ENCODE peak calls at places on chromosome 7, in five cellular contexts. A, B, K, Q and F are unnamed samples.

GRCh38 chr7:24718977-24719491 is 38.2 kb downstream of the GSDME start:
- DNase-seq in A (no peak), B (no peak), K (no peak), Q (no peak), F (no peak)

GRCh38 chr7:105009667-105010537 is 4.1 kb upstream of the KMT2E start:
- DNase-seq in K (no peak), B (no peak), Q (no peak), A (no peak), F (no peak)

GRCh38 chr7:127792528-127793342 is 140.7 kb downstream of the SND1 start:
- DNase-seq in K (no peak), Q (no peak), B (no peak), A (no peak), F (peak)

GRCh38 chr7:24466109-24466768 is 107.0 kb upstream of the PALS2 start:
- DNase-seq in A (no peak), K (no peak), Q (no peak), B (no peak), F (no peak)

GRCh38 chr7:111540199-111540815 is 22.0 kb downstream of the IMMP2L start:
- DNase-seq in Q (no peak), K (no peak), A (no peak), B (no peak), F (no peak)

GRCh38 chr7:42961182-42961581 is 29.0 kb downstream of the MRPL32 start:
- DNase-seq in Q (no peak), B (no peak), K (no peak), A (no peak), F (no peak)

GRCh38 chr7:128166603-128167315 is 74.3 kb upstream of the LEP start:
- DNase-seq in A (no peak), K (no peak), Q (no peak), B (no peak), F (peak)

GRCh38 chr7:2643386-2644229 is 11.8 kb downstream of the TTYH3 start:
- DNase-seq in Q (no peak), B (no peak), K (no peak), A (peak), F (no peak)

GRCh38 chr7:88305044-88305443 is 1.6 kb downstream of the STEAP4 start:
- DNase-seq in A (no peak), Q (no peak), K (no peak), B (no peak), F (no peak)

GRCh38 chr7:28573751-28574295 is 161.5 kb downstream of the CREB5 start:
- DNase-seq in B (no peak), K (no peak), A (no peak), Q (no peak), F (no peak)

GRCh38 chr7:114007391-114007790 is 88.6 kb upstream of the PPP1R3A start:
- DNase-seq in K (no peak), B (no peak), A (no peak), Q (no peak), F (no peak)

GRCh38 chr7:20647051-20647450 is 31.6 kb downstream of the ABCB5 start:
- DNase-seq in Q (no peak), K (no peak), B (no peak), A (no peak), F (no peak)

GRCh38 chr7:109956916-109957315 is 1134.0 kb upstream of the LRRN3 start:
- DNase-seq in A (no peak), B (no peak), Q (no peak), K (no peak), F (no peak)

GRCh38 chr7:128732521-128733277 is 6.5 kb upstream of the CALU start:
- DNase-seq in A (no peak), Q (no peak), K (no peak), B (no peak), F (no peak)

GRCh38 chr7:50363327-50364060 is 59.0 kb downstream of the IKZF1 start:
- DNase-seq in B (no peak), Q (no peak), A (no peak), K (no peak), F (no peak)

GRCh38 chr7:155927905-155928304 is 115.6 kb upstream of the SHH start:
- DNase-seq in Q (no peak), K (no peak), A (no peak), B (no peak), F (no peak)

GRCh38 chr7:2521952-2522591 is 2.5 kb downstream of the LFNG start:
- DNase-seq in B (no peak), K (no peak), A (peak), Q (no peak), F (no peak)

GRCh38 chr7:69436944-69437343 is 161.3 kb upstream of the AUTS2 start:
- DNase-seq in B (no peak), A (no peak), Q (no peak), K (no peak), F (no peak)

GRCh38 chr7:954330-955238 is at the start of gene ADAP1:
- DNase-seq in B (peak), Q (no peak), A (peak), K (no peak), F (peak)

GRCh38 chr7:114925443-114925842 is 3.5 kb downstream of the MDFIC start:
- DNase-seq in Q (no peak), A (no peak), B (no peak), K (no peak), F (no peak)

GRCh38 chr7:99096124-99096887 is 47.6 kb downstream of the SMURF1 start:
- DNase-seq in A (no peak), K (no peak), B (no peak), Q (no peak), F (no peak)

GRCh38 chr7:43674559-43675436 is 54.5 kb downstream of the COA1 start:
- DNase-seq in Q (no peak), A (no peak), B (no peak), K (no peak), F (no peak)

GRCh38 chr7:22016547-22016946 is 70.8 kb upstream of the CDCA7L start:
- DNase-seq in Q (no peak), A (no peak), B (no peak), K (no peak), F (peak)

GRCh38 chr7:95989301-95989700 is 216.9 kb downstream of the DYNC1I1 start:
- DNase-seq in A (no peak), B (no peak), K (no peak), Q (no peak), F (no peak)

GRCh38 chr7:15780271-15780670 is 93.8 kb upstream of the MEOX2 start:
- DNase-seq in B (no peak), A (no peak), K (no peak), Q (no peak), F (no peak)

GRCh38 chr7:27083646-27084045 is 12.2 kb downstream of the HOXA1 start:
- DNase-seq in A (no peak), B (no peak), K (no peak), Q (no peak), F (no peak)

GRCh38 chr7:99267530-99268360 is 4.9 kb upstream of the MYH16 start:
- DNase-seq in K (peak), B (peak), Q (peak), A (no peak), F (no peak)

GRCh38 chr7:150428671-150429451 is 21.6 kb upstream of the GIMAP8 start:
- DNase-seq in Q (no peak), B (no peak), A (no peak), K (peak), F (peak)

GRCh38 chr7:67019562-67020390 is 23.1 kb downstream of the TYW1 start:
- DNase-seq in B (no peak), Q (no peak), K (no peak), A (no peak), F (no peak)

GRCh38 chr7:144854839-144855424 is 19.1 kb upstream of the TPK1 start:
- DNase-seq in A (no peak), Q (no peak), B (no peak), K (no peak), F (no peak)

GRCh38 chr7:122311280-122311679 is 6.7 kb upstream of the FEZF1 start:
- DNase-seq in B (no peak), K (no peak), Q (no peak), A (no peak), F (peak)

GRCh38 chr7:18086165-18087030 is 58.8 kb upstream of the PRPS1L1 start:
- DNase-seq in Q (no peak), B (no peak), A (peak), K (no peak), F (peak)

GRCh38 chr7:36620166-36620708 is 104.1 kb downstream of the AOAH start:
- DNase-seq in A (no peak), K (no peak), B (no peak), Q (no peak), F (no peak)

GRCh38 chr7:138564365-138564764 is 104.3 kb downstream of the TRIM24 start:
- DNase-seq in K (no peak), Q (no peak), A (no peak), B (no peak), F (no peak)

GRCh38 chr7:110336423-110336822 is 754.5 kb upstream of the LRRN3 start:
- DNase-seq in Q (no peak), A (no peak), B (no peak), K (no peak), F (no peak)

GRCh38 chr7:26627221-26627620 is 237.2 kb downstream of the SKAP2 start:
- DNase-seq in Q (no peak), K (no peak), A (no peak), B (no peak), F (no peak)

GRCh38 chr7:34845666-34846361 is 187.8 kb downstream of the NPSR1 start:
- DNase-seq in Q (no peak), K (no peak), B (no peak), A (no peak), F (no peak)

GRCh38 chr7:149023662-149024061 is 4.6 kb downstream of the PDIA4 start:
- DNase-seq in B (no peak), A (no peak), K (no peak), Q (no peak), F (no peak)

GRCh38 chr7:149031353-149031910 is 3.1 kb upstream of the PDIA4 start:
- DNase-seq in K (no peak), Q (no peak), A (no peak), B (no peak), F (no peak)

GRCh38 chr7:149027055-149027454 is 1.2 kb downstream of the PDIA4 start:
- DNase-seq in A (no peak), B (no peak), K (no peak), Q (no peak), F (no peak)

GRCh38 chr7:149027560-149028345 is 552 bp downstream of the PDIA4 start:
- DNase-seq in K (no peak), A (no peak), Q (peak), B (no peak), F (peak)

GRCh38 chr7:149028346-149029109 is at the start of gene PDIA4:
- DNase-seq in A (peak), K (peak), B (peak), Q (peak), F (peak)
- TF ChIP-seq CTCF in A (no peak), K (peak), B (no peak), Q (peak), F (peak)

GRCh38 chr7:102447311-102447710 is 13.9 kb downstream of the ORAI2 start:
- DNase-seq in A (no peak), Q (no peak), B (no peak), K (no peak), F (no peak)

GRCh38 chr7:102451371-102452054 is 13.2 kb downstream of the ALKBH4 start:
- DNase-seq in Q (no peak), B (no peak), A (no peak), K (no peak), F (no peak)

GRCh38 chr7:102449136-102449535 is 15.5 kb downstream of the ALKBH4 start:
- DNase-seq in Q (no peak), A (no peak), K (no peak), B (no peak), F (no peak)

GRCh38 chr7:102452451-102452850 is 12.2 kb downstream of the ALKBH4 start:
- DNase-seq in K (no peak), Q (no peak), B (no peak), A (no peak), F (no peak)

GRCh38 chr7:102450242-102450641 is 14.4 kb downstream of the ALKBH4 start:
- DNase-seq in K (no peak), Q (no peak), A (no peak), B (no peak), F (no peak)
- TF ChIP-seq CTCF in K (peak), Q (no peak), A (no peak), B (peak), F (no peak)

DNA sequence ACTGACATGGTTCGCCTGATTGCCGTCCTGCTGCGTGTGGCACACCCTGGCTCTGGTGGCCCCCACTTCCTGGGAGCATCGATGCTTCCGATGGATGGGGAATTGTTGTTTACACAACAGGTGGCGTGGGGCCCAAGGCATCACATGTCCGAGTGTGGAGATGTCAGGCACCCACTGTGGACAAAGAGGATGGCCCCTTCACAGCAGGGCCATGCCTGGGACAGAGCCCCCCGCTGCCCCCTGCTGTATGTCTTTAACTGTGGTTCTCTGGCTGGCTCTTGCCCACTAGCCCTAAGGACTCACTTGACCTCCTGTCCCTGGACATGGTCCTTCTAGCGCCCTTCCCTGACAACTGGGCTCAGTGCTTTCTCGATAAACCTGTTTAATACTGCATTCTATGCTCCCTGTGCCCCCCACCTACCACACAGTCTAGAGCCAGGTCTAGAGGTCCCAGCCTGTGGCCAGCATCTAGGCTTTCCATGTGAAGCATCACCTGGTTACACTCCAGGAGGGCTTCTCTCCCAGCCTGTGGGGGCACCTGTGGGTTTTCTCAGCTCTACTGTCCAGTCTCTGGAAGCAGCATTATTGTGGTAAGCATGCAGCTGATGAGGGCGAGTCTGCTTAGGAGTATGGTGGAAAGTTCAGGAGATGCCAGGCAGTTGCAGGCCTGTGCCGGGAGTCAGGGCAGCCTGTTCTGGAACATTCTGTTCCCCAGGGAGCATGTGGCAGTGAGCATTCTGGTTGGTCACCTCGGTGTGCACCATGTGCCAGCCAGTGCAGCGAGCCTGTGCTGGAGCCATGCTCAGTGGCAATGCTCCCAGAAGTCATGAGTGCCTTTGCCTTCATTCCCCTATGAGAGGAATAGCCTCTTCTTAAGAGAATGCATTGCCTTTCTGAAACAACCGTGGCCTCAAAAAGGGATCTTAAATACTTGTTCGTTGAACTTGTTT is 10.4 kb downstream of the ADCY1 start:
- DNase-seq in A (no peak), B (no peak), K (no peak), Q (no peak), F (no peak)
- TF ChIP-seq CTCF in A (no peak), B (no peak), K (no peak), Q (no peak), F (no peak)

GRCh38 chr7:134693256-134693655 is 46.6 kb downstream of the BPGM start:
- DNase-seq in A (no peak), Q (peak), B (no peak), K (peak), F (no peak)

GRCh38 chr7:134690614-134691504 is 44.2 kb downstream of the BPGM start:
- DNase-seq in Q (no peak), B (no peak), A (no peak), K (no peak), F (no peak)

GRCh38 chr7:134686782-134687181 is 40.1 kb downstream of the BPGM start:
- DNase-seq in Q (no peak), A (no peak), B (no peak), K (no peak), F (no peak)

GRCh38 chr7:134691820-134692705 is 45.4 kb downstream of the BPGM start:
- DNase-seq in A (no peak), Q (no peak), K (no peak), B (no peak), F (no peak)

DNA sequence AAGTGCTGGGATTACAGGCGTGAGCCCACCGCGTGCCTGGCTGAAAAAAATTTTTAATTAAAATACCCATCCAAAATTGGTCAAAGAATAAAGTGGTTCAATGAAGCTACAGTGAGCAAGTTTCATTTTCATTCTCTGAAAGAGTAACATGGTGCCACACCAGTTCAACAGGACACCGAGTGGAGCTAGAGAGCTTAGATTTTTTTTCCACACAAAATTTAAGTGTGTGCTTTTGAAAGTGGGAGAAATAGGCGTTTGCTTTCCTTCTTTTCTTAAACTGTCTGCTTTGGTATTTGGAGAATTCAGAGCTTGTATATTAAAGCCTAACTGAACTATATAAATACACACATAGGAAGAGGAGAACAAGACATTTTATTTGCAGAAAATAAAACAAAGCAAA is 43.4 kb downstream of the BPGM start:
- DNase-seq in K (no peak), Q (no peak), A (no peak), B (no peak), F (no peak)
- TF ChIP-seq CTCF in K (peak), Q (peak), A (no peak), B (peak), F (no peak)